ENCODE peak calls at places on chromosomes 7 and 10, in five cellular contexts. J is KG1, K is transverse colon, F is NCI-H2081, S is NCI-H446. Q is an unnamed sample.

GRCh38 chr7:106010331-106010730 is 47.3 kb downstream of the CDHR3 start:
- DNase-seq in J (no peak), K (no peak), F (no peak), S (no peak), Q (no peak)

GRCh38 chr10:49766484-49766883 is 4.4 kb upstream of the OGDHL start:
- DNase-seq in J (no peak), K (no peak), F (no peak), S (no peak), Q (no peak)

GRCh38 chr7:149879801-149880738 is 6.3 kb downstream of the ATP6V0E2 start:
- DNase-seq in J (no peak), K (no peak), F (no peak), S (peak), Q (no peak)

GRCh38 chr10:70234668-70235447 is 1.6 kb upstream of the PPA1 start:
- DNase-seq in J (no peak), K (no peak), F (no peak), S (no peak), Q (no peak)

GRCh38 chr10:119383174-119383856 is 159.2 kb downstream of the RGS10 start:
- DNase-seq in J (no peak), K (no peak), F (no peak), S (no peak), Q (no peak)

GRCh38 chr10:45354261-45354660 is 19.8 kb upstream of the ALOX5 start:
- DNase-seq in J (no peak), K (peak), F (no peak), S (no peak), Q (no peak)

GRCh38 chr10:29703276-29703675 is 68.5 kb upstream of the SVIL start:
- DNase-seq in J (no peak), K (no peak), F (no peak), S (peak), Q (no peak)

GRCh38 chr7:108254259-108254658 is 124.1 kb upstream of the LAMB4 start:
- DNase-seq in J (no peak), K (no peak), F (no peak), S (no peak), Q (no peak)

GRCh38 chr10:95578619-95579018 is 17.4 kb upstream of the SORBS1 start:
- DNase-seq in J (no peak), K (no peak), F (no peak), S (no peak), Q (no peak)

GRCh38 chr7:44057849-44058758 is 7.3 kb downstream of the PGAM2 start:
- DNase-seq in J (no peak), K (peak), F (no peak), S (no peak), Q (no peak)

GRCh38 chr7:100503350-100503735 is 19.6 kb downstream of the NYAP1 start:
- DNase-seq in J (no peak), K (no peak), F (no peak), S (no peak), Q (no peak)

GRCh38 chr7:27046854-27047549 is 48.8 kb downstream of the HOXA1 start:
- DNase-seq in J (no peak), K (no peak), F (no peak), S (no peak), Q (no peak)

GRCh38 chr10:117074621-117075020 is 63.4 kb downstream of the VAX1 start:
- DNase-seq in J (no peak), K (peak), F (no peak), S (no peak), Q (no peak)

GRCh38 chr7:79312022-79312421 is 141.4 kb downstream of the MAGI2 start:
- DNase-seq in J (no peak), K (no peak), F (no peak), S (no peak), Q (no peak)

GRCh38 chr7:92425311-92425947 is 21.9 kb upstream of the GATAD1 start:
- DNase-seq in J (no peak), K (peak), F (no peak), S (no peak), Q (no peak)

GRCh38 chr7:129896568-129897382 is 56.0 kb downstream of the UBE2H start:
- DNase-seq in J (no peak), K (no peak), F (no peak), S (no peak), Q (no peak)

GRCh38 chr10:100978121-100978895 is 9.0 kb downstream of the MRPL43 start:
- DNase-seq in J (no peak), K (no peak), F (no peak), S (no peak), Q (no peak)

Q was measured in effector CD8-positive, alpha-beta T cell.